ENCODE peak calls at places on chromosomes 16 and 17, in four cellular contexts. F, J, R and G are unnamed samples. For H3K4me1, the result is how much of the 10 kb centered on the place peaks cover.

GRCh38 chr16:13435873-13436474 is 484.0 kb upstream of the ERCC4 start:
- DNase-seq in R (no peak), F (no peak), J (no peak), G (no peak)

GRCh38 chr16:78925071-78925714 is 675.3 kb downstream of the MAF start:
- DNase-seq in F (peak), J (peak), R (no peak), G (peak)

GRCh38 chr16:86549893-86550190 is 5.2 kb downstream of the MTHFSD start:
- DNase-seq in J (no peak), F (no peak), R (no peak), G (no peak)

GRCh38 chr16:1426734-1427451 is 4.0 kb upstream of the PERCC1 start:
- DNase-seq in F (no peak), R (no peak), J (no peak), G (no peak)

GRCh38 chr17:74367206-74367605 is at the start of gene GPR142:
- DNase-seq in J (no peak), R (no peak), F (no peak), G (no peak)

GRCh38 chr16:88744839-88745521 is 38.7 kb downstream of the CTU2 start:
- DNase-seq in F (no peak), R (no peak), J (no peak), G (no peak)

GRCh38 chr17:81341347-81342061 is 46.4 kb upstream of the SLC38A10 start:
- DNase-seq in F (no peak), R (no peak), J (no peak), G (no peak)

GRCh38 chr17:193841-194806 is 12.7 kb upstream of the DOC2B start:
- DNase-seq in R (no peak), J (no peak), F (no peak), G (no peak)

GRCh38 chr17:80877095-80877828 is 114.4 kb upstream of the CHMP6 start:
- DNase-seq in F (no peak), R (no peak), J (peak), G (peak)

GRCh38 chr17:21167303-21167702 is 40.5 kb downstream of the DHRS7B start:
- DNase-seq in R (no peak), J (no peak), F (no peak), G (no peak)

GRCh38 chr17:10149573-10150399 is 48.6 kb downstream of the GAS7 start:
- DNase-seq in J (peak), R (no peak), F (no peak), G (no peak)

GRCh38 chr17:65918921-65919546 is 272.9 kb downstream of the CEP112 start:
- DNase-seq in J (no peak), R (no peak), F (no peak), G (no peak)

GRCh38 chr16:88045820-88046303 is 94.6 kb downstream of the BANP start:
- DNase-seq in F (no peak), R (no peak), J (no peak), G (no peak)

GRCh38 chr17:800446-801242 is 18.5 kb downstream of the MRM3 start:
- DNase-seq in R (no peak), F (no peak), J (no peak), G (no peak)

GRCh38 chr16:69481901-69482341 is 57.5 kb downstream of the CYB5B start:
- DNase-seq in J (no peak), F (no peak), R (no peak), G (no peak)

GRCh38 chr17:30232822-30233427 is 2.6 kb downstream of the SLC6A4 start:
- DNase-seq in F (no peak), R (no peak), J (no peak), G (no peak)

GRCh38 chr16:309476-309875 is 26.5 kb downstream of the PDIA2 start:
- DNase-seq in R (no peak), F (no peak), J (peak), G (no peak)

GRCh38 chr16:81588326-81589081 is 143.9 kb downstream of the CMIP start:
- DNase-seq in F (no peak), R (no peak), J (no peak), G (no peak)

GRCh38 chr16:1741553-1742165 is 29.7 kb downstream of the NME3 start:
- DNase-seq in J (no peak), R (no peak), F (no peak), G (no peak)

GRCh38 chr16:87416826-87417471 is 24.8 kb downstream of the MAP1LC3B start:
- DNase-seq in F (peak), R (no peak), J (peak), G (no peak)

GRCh38 chr17:30964878-30965277 is 6.0 kb upstream of the RNF135 start:
- DNase-seq in R (no peak), F (no peak), J (no peak), G (no peak)

GRCh38 chr16:4351880-4352279 is 759 bp upstream of the PAM16 start:
- DNase-seq in F (no peak), J (no peak), R (no peak), G (no peak)

GRCh38 chr17:79949646-79950292 is 85.9 kb downstream of the TBC1D16 start:
- DNase-seq in R (no peak), J (no peak), F (no peak), G (no peak)

GRCh38 chr16:70695351-70696070 is 9.7 kb upstream of the MTSS2 start:
- DNase-seq in F (peak), R (peak), J (peak), G (peak)

GRCh38 chr16:24522751-24523150 is 16.6 kb upstream of the RBBP6 start:
- DNase-seq in J (no peak), R (no peak), F (no peak), G (no peak)

GRCh38 chr17:54891176-54891821 is 9.4 kb upstream of the TOM1L1 start:
- DNase-seq in R (no peak), J (peak), F (peak), G (no peak)

GRCh38 chr17:19321481-19322128 is 40.9 kb downstream of the B9D1 start:
- DNase-seq in R (no peak), F (no peak), J (no peak), G (no peak)

GRCh38 chr16:72371307-72372081 is 199.5 kb upstream of the PMFBP1 start:
- DNase-seq in F (no peak), J (peak), R (no peak), G (no peak)

GRCh38 chr17:49859991-49860953 is 12.4 kb upstream of the TAC4 start:
- DNase-seq in F (no peak), J (no peak), R (no peak), G (no peak)

GRCh38 chr17:13986855-13987254 is 82.4 kb upstream of the COX10 start:
- DNase-seq in J (no peak), F (no peak), R (no peak), G (no peak)

GRCh38 chr17:81278831-81279230 is 16.3 kb downstream of the SLC38A10 start:
- DNase-seq in F (no peak), J (no peak), R (no peak), G (no peak)

GRCh38 chr17:71200597-71200996 is 920.2 kb upstream of the SOX9 start:
- DNase-seq in F (no peak), J (no peak), R (no peak), G (no peak)

GRCh38 chr16:67390816-67391423 is 2.4 kb downstream of the TPPP3 start:
- DNase-seq in J (no peak), R (no peak), F (no peak), G (no peak)

GRCh38 chr17:44345497-44346026 is 460 bp downstream of the GRN start:
- DNase-seq in F (peak), J (peak), R (peak), G (peak)

GRCh38 chr16:27820646-27821345 is 242.7 kb downstream of the GSG1L start:
- DNase-seq in J (no peak), R (no peak), F (no peak), G (no peak)
- H3K4me1 ChIP-seq in J (under half), R (under half), F (under half), G (under half)

DNA sequence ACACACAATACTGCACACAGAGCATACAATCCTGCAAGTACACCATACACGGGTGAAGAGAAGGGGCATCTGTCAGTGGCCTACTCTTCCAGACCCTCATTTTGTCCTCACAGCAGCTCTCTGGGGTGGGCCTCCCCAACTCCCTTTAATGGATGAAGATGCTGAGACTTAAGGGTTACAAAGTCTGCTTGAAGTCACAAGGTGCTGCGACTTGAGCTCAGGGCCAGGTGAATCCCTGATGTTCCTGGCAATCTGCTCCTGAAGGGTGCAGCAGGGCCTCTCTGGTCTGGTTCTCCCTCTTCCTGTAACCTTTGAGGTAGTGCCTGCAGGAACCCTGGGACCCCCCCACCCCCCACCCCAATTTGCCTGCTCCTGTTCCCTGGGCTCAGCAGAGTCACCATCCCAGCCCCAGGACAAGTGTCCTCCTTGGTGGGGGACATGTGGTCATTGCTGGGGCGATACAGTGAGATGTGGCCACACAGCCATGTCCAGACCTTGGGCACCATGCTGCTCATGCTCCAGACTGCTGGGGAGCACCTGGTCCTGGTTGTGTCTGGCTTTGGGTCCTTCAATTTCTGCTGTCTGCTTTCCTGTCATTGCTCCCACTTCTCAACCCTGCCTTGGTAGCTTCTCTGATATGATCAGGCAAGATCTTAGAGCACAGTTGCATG is 107.5 kb downstream of the METRNL start:
- DNase-seq in R (no peak), J (no peak), F (no peak), G (no peak)
- H3K4me1 ChIP-seq in R (under half), J (under half), F (under half), G (under half)

DNA sequence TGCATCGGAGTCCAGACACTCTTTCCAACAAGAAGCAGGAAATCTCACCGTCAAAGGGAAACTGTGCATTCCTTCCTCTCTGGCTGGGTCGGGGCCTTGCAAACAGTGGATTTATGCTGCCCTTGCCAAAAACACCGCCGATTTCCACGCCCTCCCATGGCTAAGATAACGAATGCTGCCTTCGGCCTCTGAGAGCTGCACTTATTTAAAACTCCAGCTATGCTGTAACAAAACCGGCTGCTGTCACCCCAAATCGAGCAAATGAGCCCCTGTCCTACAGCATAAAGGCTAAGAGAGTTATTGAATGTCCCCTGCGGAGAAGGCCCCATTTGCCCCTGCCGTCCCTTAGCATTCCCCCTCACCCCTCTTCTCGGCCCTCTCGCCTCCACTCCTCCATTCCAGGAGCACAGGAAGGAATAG is 275.5 kb upstream of the IRX5 start:
- DNase-seq in F (no peak), J (no peak), R (no peak), G (no peak)
- H3K4me1 ChIP-seq in F (under half), J (under half), R (under half), G (under half)

GRCh38 chr17:57283203-57283971 is 27.1 kb downstream of the MSI2 start:
- DNase-seq in F (no peak), J (no peak), R (no peak), G (no peak)
- H3K4me1 ChIP-seq in F (under half), J (under half), R (under half), G (under half)

DNA sequence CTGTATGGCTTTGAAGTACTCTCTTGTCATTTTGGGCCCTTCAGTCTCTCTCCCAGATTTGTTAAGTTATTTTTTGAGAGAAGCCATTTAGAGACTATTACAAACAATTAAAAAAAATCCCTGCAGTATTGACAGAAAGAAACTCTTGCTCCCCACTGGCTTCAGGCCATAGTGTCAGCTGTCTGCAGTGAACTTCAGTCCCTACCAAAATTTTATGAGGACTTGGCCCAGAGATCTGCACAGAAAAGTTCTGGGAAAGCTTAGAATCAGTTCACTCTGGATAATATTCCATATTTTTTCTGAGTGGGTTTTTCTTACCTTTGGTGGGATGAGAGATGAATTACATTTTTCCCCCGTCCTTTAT is 30.9 kb upstream of the SUPT4H1 start:
- DNase-seq in R (no peak), F (no peak), J (no peak), G (no peak)
- H3K4me1 ChIP-seq in R (under half), F (half or more), J (under half), G (under half)

DNA sequence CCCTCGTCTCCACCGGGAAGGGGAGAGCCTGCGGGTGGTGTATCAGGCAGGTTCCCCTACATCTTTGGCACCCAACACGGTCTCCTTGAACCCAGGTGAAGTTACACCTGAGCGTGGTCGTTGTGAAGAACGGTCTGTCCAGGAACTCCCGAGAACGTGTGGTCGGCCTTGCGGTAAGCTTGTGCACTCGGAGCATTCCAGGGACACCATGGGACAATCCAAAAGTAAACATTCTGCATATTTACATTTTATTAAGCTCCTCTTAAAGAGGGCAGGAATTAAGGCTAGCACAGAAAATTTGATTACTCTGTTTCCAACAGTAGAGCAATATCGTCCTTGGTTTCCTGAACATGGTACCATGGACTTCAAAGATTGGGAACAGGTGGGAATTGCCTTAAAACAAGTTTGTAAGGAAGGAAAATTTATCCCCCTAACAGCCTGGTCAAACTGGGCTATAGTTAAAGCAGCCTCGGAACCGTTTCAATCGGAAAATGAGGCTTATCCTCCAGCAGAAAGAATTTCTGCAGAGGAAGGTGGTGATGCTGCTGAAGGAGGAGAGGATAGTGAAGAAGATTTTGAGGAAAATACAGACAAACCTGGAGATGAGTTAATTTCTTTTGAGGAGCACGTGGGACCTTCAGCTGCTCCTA is 18.2 kb downstream of the ALOX15B start:
- DNase-seq in J (no peak), F (no peak), R (no peak), G (no peak)
- H3K4me1 ChIP-seq in J (under half), F (under half), R (under half), G (under half)

GRCh38 chr16:57022445-57022844 is 33.1 kb downstream of the NLRC5 start:
- DNase-seq in J (no peak), R (no peak), F (no peak), G (no peak)

GRCh38 chr16:57021693-57022092 is 32.3 kb downstream of the NLRC5 start:
- DNase-seq in F (no peak), J (no peak), R (no peak), G (no peak)

GRCh38 chr16:57023541-57024249 is 34.3 kb downstream of the NLRC5 start:
- DNase-seq in R (peak), J (peak), F (no peak), G (peak)

GRCh38 chr16:57019746-57020145 is 30.4 kb downstream of the NLRC5 start:
- DNase-seq in F (no peak), J (no peak), R (no peak), G (no peak)

GRCh38 chr16:57020651-57021050 is 31.3 kb downstream of the NLRC5 start:
- DNase-seq in F (no peak), R (no peak), J (no peak), G (no peak)
- H3K4me1 ChIP-seq in F (under half), R (half or more), J (half or more), G (half or more)